ENCODE peak calls at places on chromosomes 6 and 20, in ten cellular contexts. Y, A, K, R, F, V, J, C, T and B are unnamed samples.

GRCh38 chr6:157832250-157832967 is 9.4 kb downstream of the SNX9 start:
- DNase-seq in K (no peak), C (no peak), Y (no peak), F (no peak), A (no peak), J (no peak), T (no peak), V (no peak), R (peak), B (no peak)

GRCh38 chr20:49559411-49560081 is 8.4 kb downstream of the PTGIS start:
- DNase-seq in C (no peak), J (no peak), V (no peak), A (peak), K (no peak), Y (no peak), R (no peak), T (no peak), F (peak), B (no peak)

GRCh38 chr20:20490673-20491072 is 122.8 kb downstream of the INSM1 start:
- DNase-seq in K (no peak), F (no peak), V (no peak), J (no peak), R (no peak), Y (no peak), T (no peak), C (no peak), A (no peak), B (no peak)

GRCh38 chr20:20195011-20195705 is 142.8 kb downstream of the CFAP61 start:
- DNase-seq in T (no peak), Y (no peak), A (no peak), C (no peak), J (no peak), V (no peak), R (no peak), F (no peak), K (no peak), B (no peak)

GRCh38 chr6:150025201-150025917 is at the start of gene RAET1L:
- DNase-seq in V (no peak), T (peak), R (peak), F (no peak), A (no peak), K (no peak), C (no peak), Y (no peak), J (peak), B (peak)

GRCh38 chr6:26250806-26251075 is 114.3 kb upstream of the BTN3A2 start:
- DNase-seq in K (no peak), A (no peak), J (no peak), F (no peak), V (no peak), Y (no peak), T (peak), R (no peak), C (no peak), B (no peak)

GRCh38 chr20:61757678-61758555 is 307.8 kb downstream of the TAF4 start:
- DNase-seq in K (no peak), R (peak), A (peak), V (no peak), F (peak), T (no peak), J (no peak), Y (no peak), C (peak), B (peak)

GRCh38 chr6:31568537-31568961 is 3.5 kb upstream of the LTA start:
- DNase-seq in F (no peak), K (no peak), T (peak), J (no peak), Y (no peak), R (no peak), A (no peak), C (no peak), V (no peak), B (peak)

GRCh38 chr6:135281227-135281626 is 100.1 kb downstream of the MYB start:
- DNase-seq in Y (no peak), A (no peak), T (no peak), R (no peak), J (no peak), K (no peak), F (no peak), V (no peak), C (no peak), B (no peak)

GRCh38 chr6:57078808-57079207 is 11.2 kb upstream of the ZNF451 start:
- DNase-seq in T (no peak), A (no peak), C (no peak), K (no peak), J (no peak), V (no peak), R (no peak), Y (no peak), F (no peak), B (no peak)

GRCh38 chr20:38246357-38247165 is 14.0 kb downstream of the KIAA1755 start:
- DNase-seq in F (peak), C (no peak), Y (no peak), K (no peak), V (no peak), R (no peak), A (peak), J (no peak), T (no peak), B (no peak)